ENCODE peak calls at places on chromosome 4, in four cellular contexts. B, T, E and O are unnamed samples.

GRCh38 chr4:186132577-186133277 is 28.2 kb downstream of the FAM149A start:
- DNase-seq in B (peak; percentile 54), T (no peak), E (no peak), O (no peak)

GRCh38 chr4:141127884-141128283 is 5.4 kb downstream of the RNF150 start:
- DNase-seq in B (peak; percentile 38), T (no peak), E (no peak), O (no peak)

GRCh38 chr4:38509551-38509950 is 154.4 kb upstream of the KLF3 start:
- DNase-seq in B (no peak), T (no peak), E (no peak), O (no peak)

GRCh38 chr4:71004281-71004851 is 10.9 kb downstream of the DCK start:
- DNase-seq in B (no peak), T (no peak), E (no peak), O (no peak)

GRCh38 chr4:186172551-186172950 is 18.8 kb upstream of the CYP4V2 start:
- DNase-seq in B (no peak), T (no peak), E (no peak), O (no peak)

GRCh38 chr4:144715230-144715629 is 69.3 kb downstream of the HHIP start:
- DNase-seq in B (no peak), T (no peak), E (no peak), O (no peak)

GRCh38 chr4:28490669-28491068 is 1630.0 kb downstream of the STIM2 start:
- DNase-seq in B (peak; percentile 1), T (no peak), E (no peak), O (no peak)

GRCh38 chr4:121198261-121198660 is 34.1 kb upstream of the TNIP3 start:
- DNase-seq in B (no peak), T (no peak), E (no peak), O (no peak)

GRCh38 chr4:181281451-181281850 is 961.8 kb upstream of the TENM3 start:
- DNase-seq in B (no peak), T (no peak), E (no peak), O (no peak)

GRCh38 chr4:8648296-8648695 is 55.7 kb downstream of the CPZ start:
- DNase-seq in B (no peak), T (no peak), E (no peak), O (no peak)

GRCh38 chr4:53960843-53961242 is 103.6 kb downstream of the CHIC2 start:
- DNase-seq in B (no peak), T (no peak), E (no peak), O (no peak)

GRCh38 chr4:140426610-140427103 is 791 bp downstream of the CLGN start:
- DNase-seq in B (no peak), T (peak; percentile 59), E (peak; percentile 47), O (peak; percentile 44)

GRCh38 chr4:154779362-154779947 is 1.6 kb upstream of the RBM46 start:
- DNase-seq in B (peak; percentile 17), T (no peak), E (no peak), O (no peak)

GRCh38 chr4:116357758-116358157 is 727.6 kb downstream of the TRAM1L1 start:
- DNase-seq in B (peak; percentile 7), T (no peak), E (no peak), O (no peak)

GRCh38 chr4:24211821-24212220 is 322.0 kb upstream of the PPARGC1A start:
- DNase-seq in B (peak; percentile 80), T (no peak), E (no peak), O (no peak)

GRCh38 chr4:2083826-2084160 is 24.7 kb downstream of the NAT8L start:
- DNase-seq in B (no peak), T (peak; percentile 32), E (no peak), O (no peak)

GRCh38 chr4:106594291-106594952 is 225.8 kb upstream of the GIMD1 start:
- DNase-seq in B (no peak), T (no peak), E (no peak), O (no peak)

GRCh38 chr4:152719291-152719690 is 39.5 kb upstream of the TMEM154 start:
- DNase-seq in B (no peak), T (no peak), E (no peak), O (no peak)

GRCh38 chr4:175376287-175376977 is 435.6 kb downstream of the GPM6A start:
- DNase-seq in B (no peak), T (no peak), E (no peak), O (no peak)

GRCh38 chr4:186227744-186228513 is 622 bp downstream of the KLKB1 start:
- DNase-seq in B (no peak), T (no peak), E (no peak), O (no peak)

GRCh38 chr4:163544407-163545038 is 50.0 kb downstream of the TMA16 start:
- DNase-seq in B (peak; percentile 13), T (peak; percentile 71), E (peak; percentile 63), O (peak; percentile 43)

GRCh38 chr4:158193171-158193749 is 17.0 kb upstream of the TMEM144 start:
- DNase-seq in B (peak; percentile 13), T (no peak), E (no peak), O (no peak)

GRCh38 chr4:26576171-26576829 is 7.6 kb upstream of the TBC1D19 start:
- DNase-seq in B (peak; percentile 80), T (no peak), E (no peak), O (peak; percentile 16)

GRCh38 chr4:57132746-57133142 is 22.6 kb upstream of the IGFBP7 start:
- DNase-seq in B (no peak), T (no peak), E (no peak), O (no peak)

GRCh38 chr4:123546661-123547060 is 150.1 kb downstream of the SPRY1 start:
- DNase-seq in B (no peak), T (no peak), E (no peak), O (no peak)

GRCh38 chr4:134952775-134953174 is 751.2 kb upstream of the PABPC4L start:
- DNase-seq in B (no peak), T (no peak), E (no peak), O (no peak)

GRCh38 chr4:145299380-145300076 is 119.1 kb upstream of the OTUD4 start:
- DNase-seq in B (peak; percentile 92), T (no peak), E (no peak), O (no peak)

GRCh38 chr4:20318899-20319291 is 67.2 kb downstream of the SLIT2 start:
- DNase-seq in B (no peak), T (no peak), E (no peak), O (no peak)

GRCh38 chr4:20320232-20320631 is 68.5 kb downstream of the SLIT2 start:
- DNase-seq in B (no peak), T (no peak), E (no peak), O (no peak)

GRCh38 chr4:20318011-20318898 is 66.5 kb downstream of the SLIT2 start:
- DNase-seq in B (no peak), T (no peak), E (no peak), O (no peak)

GRCh38 chr4:20317424-20317985 is 65.8 kb downstream of the SLIT2 start:
- DNase-seq in B (peak; percentile 25), T (no peak), E (no peak), O (no peak)

GRCh38 chr4:20319785-20320184 is 68.1 kb downstream of the SLIT2 start:
- DNase-seq in B (no peak), T (no peak), E (no peak), O (no peak)
- H3K4me1 ChIP-seq in B (no peaks in the 10 kb centered on the region), T (no peaks in the 10 kb centered on the region), E (no peaks in the 10 kb centered on the region), O (no peaks in the 10 kb centered on the region)

DNA sequence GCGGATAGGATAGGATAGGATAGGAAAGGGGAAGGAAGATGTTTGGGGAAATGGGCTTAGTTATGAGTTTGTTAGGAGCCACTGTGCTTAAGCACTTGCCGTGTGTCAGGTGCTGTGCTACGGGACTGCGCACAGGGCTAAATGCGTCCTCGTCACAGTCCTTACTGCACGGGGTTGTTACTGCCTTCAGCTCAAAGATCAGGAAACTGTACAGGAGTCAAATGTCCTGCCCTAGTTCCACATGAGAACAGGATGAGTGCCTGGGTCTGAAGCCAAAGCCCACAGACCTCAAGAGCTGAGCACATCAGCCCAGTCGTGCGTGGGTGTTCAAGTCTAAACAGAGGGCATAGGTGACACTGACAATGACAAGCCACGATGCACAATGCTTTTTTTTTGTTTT is 15.0 kb downstream of the ACSL1 start:
- DNase-seq in B (no peak), T (peak; percentile 61), E (peak; percentile 85), O (no peak)
- H3K4me1 ChIP-seq in B (peaks cover 26% of the 10 kb centered on the region), T (peaks cover 52% of the 10 kb centered on the region), E (peaks cover 80% of the 10 kb centered on the region), O (peaks cover 100% of the 10 kb centered on the region)

GRCh38 chr4:40576651-40577480 is 52.8 kb downstream of the RBM47 start:
- DNase-seq in B (peak; percentile 95), T (peak; percentile 86), E (peak; percentile 79), O (peak; percentile 49)
- H3K4me1 ChIP-seq in B (peaks cover 13% of the 10 kb centered on the region), T (peaks cover 9% of the 10 kb centered on the region), E (no peaks in the 10 kb centered on the region), O (peaks cover 15% of the 10 kb centered on the region)

DNA sequence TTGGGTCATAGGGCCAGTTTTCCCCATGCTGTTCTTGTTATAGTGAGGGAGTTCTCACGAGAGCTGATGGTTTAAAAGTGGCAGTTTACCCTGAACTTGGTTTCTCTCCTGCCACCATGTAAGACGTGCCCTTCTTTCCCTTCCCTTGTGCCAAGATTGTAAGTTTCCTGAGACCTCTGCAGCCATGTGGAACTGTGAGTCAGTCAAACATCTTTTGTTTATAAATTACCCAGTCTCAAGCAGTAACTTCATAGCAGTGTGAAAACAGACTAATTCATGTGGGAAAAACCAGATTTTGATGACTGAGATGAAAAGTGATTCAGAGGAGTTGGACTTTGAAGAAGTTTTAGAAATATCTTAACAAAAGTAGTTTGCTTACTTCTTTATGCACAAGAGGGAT is 101.4 kb downstream of the ARHGAP10 start:
- DNase-seq in B (no peak), T (no peak), E (no peak), O (no peak)
- H3K4me1 ChIP-seq in B (peaks cover 28% of the 10 kb centered on the region), T (peaks cover 66% of the 10 kb centered on the region), E (peaks cover 71% of the 10 kb centered on the region), O (peaks cover 66% of the 10 kb centered on the region)

DNA sequence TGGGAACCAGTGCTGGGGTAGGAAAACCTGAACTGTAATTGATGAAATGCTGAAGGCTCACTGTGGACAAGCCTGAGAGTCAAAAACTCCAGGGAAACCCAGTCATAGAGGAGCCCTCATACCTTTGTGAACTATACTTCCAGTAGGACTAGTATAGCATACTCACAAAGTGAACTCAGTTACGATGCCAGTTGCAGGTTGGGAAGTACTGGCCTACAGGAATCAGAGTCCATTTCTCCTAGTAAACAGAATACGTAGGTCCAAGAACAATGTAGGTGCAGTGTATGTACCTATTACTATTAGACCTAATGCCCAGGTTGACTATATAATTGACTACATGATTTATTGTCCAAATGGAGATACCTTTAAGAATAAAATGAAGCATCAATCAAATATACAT is 8.5 kb upstream of the ANKRD17 start:
- DNase-seq in B (no peak), T (no peak), E (no peak), O (no peak)
- H3K4me1 ChIP-seq in B (no peaks in the 10 kb centered on the region), T (no peaks in the 10 kb centered on the region), E (peaks cover 4% of the 10 kb centered on the region), O (no peaks in the 10 kb centered on the region)

GRCh38 chr4:80125252-80126177 is 52.5 kb upstream of the ANTXR2 start:
- DNase-seq in B (peak; percentile 14), T (no peak), E (no peak), O (no peak)
- H3K4me1 ChIP-seq in B (peaks cover 24% of the 10 kb centered on the region), T (no peaks in the 10 kb centered on the region), E (no peaks in the 10 kb centered on the region), O (no peaks in the 10 kb centered on the region)

DNA sequence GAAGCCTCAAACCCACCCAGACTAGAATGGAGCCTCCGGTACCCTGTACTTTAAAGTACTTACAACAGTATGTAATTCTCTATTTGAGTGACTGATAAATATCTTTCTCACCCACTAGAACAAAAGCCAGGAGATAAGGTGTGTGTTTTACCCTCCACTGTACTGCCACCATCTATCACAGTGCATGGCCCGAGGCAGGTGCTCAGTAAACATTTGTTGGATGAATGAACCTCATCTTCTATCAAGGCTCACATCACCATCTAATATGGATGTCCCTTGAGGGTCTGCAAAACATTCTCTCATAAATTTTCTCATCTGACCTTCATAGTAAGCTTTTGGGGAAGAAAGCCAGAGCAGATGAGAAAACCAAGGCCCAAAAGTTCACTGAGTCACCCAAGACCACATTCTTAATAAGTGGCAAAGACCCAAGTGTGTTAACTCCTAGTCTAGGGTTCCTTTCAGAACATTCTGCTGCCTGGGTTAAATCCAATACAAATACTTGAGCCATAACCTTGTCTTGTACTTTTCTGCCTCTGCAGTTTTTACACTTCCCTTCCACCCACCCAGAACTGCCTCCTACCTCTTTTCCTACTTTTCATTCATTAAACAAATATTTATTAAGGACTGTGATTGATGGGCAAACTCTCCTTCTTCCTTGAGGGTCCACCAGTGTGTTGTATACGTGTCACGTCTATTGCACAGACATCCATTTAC is 35.8 kb downstream of the APBB2 start:
- DNase-seq in B (peak; percentile 95), T (no peak), E (no peak), O (no peak)
- H3K4me1 ChIP-seq in B (peaks cover 43% of the 10 kb centered on the region), T (peaks cover 48% of the 10 kb centered on the region), E (no peaks in the 10 kb centered on the region), O (peaks cover 56% of the 10 kb centered on the region)